ENCODE peak calls at places on chromosomes 2 and 18, in five cellular contexts. F is cardiac muscle cell, O is PC-3, B is OCI-LY7, W is astrocyte. V is an unnamed sample. For H3K4me1, the result is how much of the 10 kb centered on the place peaks cover.

GRCh38 chr2:59449264-59449663 is 1104.2 kb downstream of the BCL11A start:
- DNase-seq in F (no peak), O (no peak), B (peak), W (no peak), V (no peak)

GRCh38 chr2:163417596-163418337 is 318.0 kb downstream of the FIGN start:
- DNase-seq in F (no peak), O (no peak), B (peak), W (no peak), V (no peak)

GRCh38 chr2:190855245-190855644 is 25.4 kb upstream of the GLS start:
- DNase-seq in F (no peak), O (no peak), B (no peak), W (no peak), V (no peak)

GRCh38 chr2:31965094-31965493 is 45.7 kb downstream of the MEMO1 start:
- DNase-seq in F (no peak), O (no peak), B (no peak), W (no peak), V (no peak)

GRCh38 chr2:82023710-82024109 is 1719.2 kb upstream of the LRRTM1 start:
- DNase-seq in F (peak), O (peak), B (no peak), W (no peak), V (no peak)

GRCh38 chr2:142868281-142868762 is 9.1 kb upstream of the KYNU start:
- DNase-seq in F (no peak), O (peak), B (no peak), W (no peak), V (no peak)

GRCh38 chr2:4693266-4693665 is 989.9 kb downstream of the DCDC2C start:
- DNase-seq in F (no peak), O (no peak), B (no peak), W (no peak), V (no peak)

GRCh38 chr2:224948859-224949258 is 93.4 kb downstream of the DOCK10 start:
- DNase-seq in F (no peak), O (peak), B (no peak), W (peak), V (no peak)

GRCh38 chr2:232343816-232344215 is 34.7 kb upstream of the ALPP start:
- DNase-seq in F (no peak), O (peak), B (no peak), W (no peak), V (no peak)

GRCh38 chr2:219215871-219216536 is 2.8 kb downstream of the ABCB6 start:
- DNase-seq in F (no peak), O (no peak), B (no peak), W (no peak), V (no peak)

GRCh38 chr2:37795456-37795855 is 124.0 kb upstream of the CDC42EP3 start:
- DNase-seq in F (no peak), O (no peak), B (no peak), W (no peak), V (no peak)
- H3K4me1 ChIP-seq in F (under half), O (under half), B (under half), W (under half), V (under half)

GRCh38 chr18:55509631-55510372 is 78.2 kb downstream of the TCF4 start:
- DNase-seq in F (peak), O (peak), B (peak), W (peak), V (no peak)

GRCh38 chr18:55504808-55505207 is 83.2 kb downstream of the TCF4 start:
- DNase-seq in F (no peak), O (peak), B (no peak), W (no peak), V (no peak)

GRCh38 chr18:55503167-55503820 is 84.7 kb downstream of the TCF4 start:
- DNase-seq in F (no peak), O (no peak), B (no peak), W (peak), V (no peak)

GRCh38 chr18:55508637-55509036 is 79.4 kb downstream of the TCF4 start:
- DNase-seq in F (no peak), O (no peak), B (no peak), W (no peak), V (no peak)

DNA sequence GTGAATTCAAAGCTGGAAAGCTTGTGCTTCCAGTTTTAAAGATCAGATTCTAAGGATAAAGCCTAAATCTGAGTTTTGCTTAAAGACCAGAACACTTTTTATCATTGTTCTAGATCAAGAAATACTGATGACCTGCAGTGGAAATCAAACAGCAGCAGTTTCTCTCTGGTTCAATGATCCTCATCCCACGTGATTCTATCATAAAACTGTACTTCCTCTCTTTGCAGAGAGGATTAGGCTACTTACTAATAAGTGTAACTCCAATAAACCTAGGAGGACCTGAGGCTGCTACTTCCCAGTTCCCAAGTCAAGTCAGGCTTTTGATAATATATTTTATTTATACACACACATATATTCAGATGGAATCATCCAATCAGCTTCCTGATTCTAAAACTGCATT is 81.9 kb downstream of the TCF4 start:
- DNase-seq in F (no peak), O (no peak), B (peak), W (no peak), V (no peak)
- TF ChIP-seq CTCF in F (no peak), O (no peak), B (no peak), W (no peak), V (no peak)

DNA sequence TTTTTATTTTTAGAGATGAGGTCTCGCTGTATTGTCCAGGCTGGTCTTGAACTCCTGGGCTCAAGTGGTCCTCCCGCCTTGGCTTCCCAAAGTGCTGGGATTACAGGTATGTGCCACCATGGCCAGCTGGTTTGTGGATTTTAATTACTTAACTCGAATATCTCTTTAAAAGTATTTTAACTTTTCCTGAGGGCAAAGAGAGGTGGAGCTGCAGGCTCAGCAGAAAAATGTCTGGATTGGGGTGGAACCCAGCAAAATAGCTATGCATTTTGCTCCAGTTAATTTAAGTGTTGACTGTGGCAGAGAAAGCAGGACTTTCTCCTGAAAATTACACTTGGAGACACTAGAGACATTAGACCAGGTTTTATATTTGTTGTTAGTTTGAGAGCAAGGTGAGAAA is 35.5 kb upstream of the TXNDC2 start:
- DNase-seq in F (no peak), O (no peak), B (no peak), W (no peak), V (no peak)
- H3K4me1 ChIP-seq in F (under half), O (under half), B (under half), W (under half), V (under half)

DNA sequence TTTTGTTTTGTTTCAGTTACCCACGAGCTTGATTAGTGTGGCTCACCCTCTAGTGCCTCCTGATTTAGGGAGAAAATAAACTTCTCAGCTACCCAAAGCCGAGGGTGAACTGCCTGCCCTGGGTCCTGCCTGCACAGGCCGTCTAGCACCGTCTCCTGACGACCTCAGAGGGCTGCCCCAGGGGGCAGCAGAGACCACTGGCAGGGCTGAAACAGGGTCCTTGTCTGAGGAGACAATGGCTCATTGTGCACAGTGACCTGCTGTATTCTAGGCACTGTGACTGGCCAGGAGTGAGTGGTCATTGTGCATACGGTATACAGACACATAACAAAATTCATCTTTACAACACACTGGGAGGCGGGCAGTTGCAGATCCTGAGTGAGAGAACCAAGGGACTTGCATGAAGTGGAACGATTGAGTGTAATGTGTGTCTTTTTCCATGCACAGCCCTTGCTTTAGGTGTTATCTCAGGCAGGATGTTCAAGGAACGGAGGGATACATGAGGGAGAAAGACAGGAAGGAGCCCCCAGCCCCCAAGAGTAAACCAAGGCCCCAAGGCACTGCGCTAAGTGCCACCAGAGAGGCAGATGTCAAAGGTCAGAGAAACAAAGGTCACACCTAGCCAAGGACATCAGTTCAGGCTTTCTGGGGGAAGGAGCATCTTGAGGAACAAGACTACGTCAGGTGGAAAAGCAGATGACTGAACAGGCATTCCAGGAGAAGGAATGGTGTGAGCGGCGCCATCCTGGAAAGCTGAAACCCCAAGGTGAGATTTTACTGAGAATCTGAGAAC is 421.3 kb downstream of the LPIN1 start:
- DNase-seq in F (peak), O (no peak), B (no peak), W (no peak), V (peak)
- TF ChIP-seq CTCF in F (no peak), O (peak), B (peak), W (no peak), V (peak)

V was measured in BE2C.